ENCODE peak calls at places on chromosomes 3 and 15, in eight cellular contexts. J, I, U, V, D, X, L and H are unnamed samples. For H3K36me3 and H3K9me3, the result is how much of the 10 kb centered on the place peaks cover.

GRCh38 chr3:69541823-69542264 is 156.0 kb upstream of the FRMD4B start:
- DNase-seq in J (peak), I (no peak), U (no peak), V (no peak), D (no peak), X (peak), L (no peak), H (no peak)

GRCh38 chr3:38588276-38588971 is 61.1 kb downstream of the SCN5A start:
- DNase-seq in J (peak), I (no peak), U (no peak), V (no peak), D (no peak), X (no peak), L (no peak), H (peak)

GRCh38 chr3:141103067-141103466 is 51.9 kb downstream of the SPSB4 start:
- DNase-seq in J (no peak), I (no peak), U (no peak), V (peak), D (no peak), X (no peak), L (no peak), H (no peak)

GRCh38 chr3:36193448-36193847 is 186.9 kb upstream of the STAC start:
- DNase-seq in J (no peak), I (no peak), U (no peak), V (no peak), D (no peak), X (no peak), L (no peak), H (no peak)

GRCh38 chr3:150365132-150365604 is 42.9 kb upstream of the TSC22D2 start:
- DNase-seq in J (no peak), I (peak), U (no peak), V (no peak), D (no peak), X (peak), L (no peak), H (no peak)

GRCh38 chr3:190514163-190515153 is 573 bp downstream of the IL1RAP start:
- DNase-seq in J (peak), I (peak), U (peak), V (peak), D (peak), X (peak), L (no peak), H (peak)

GRCh38 chr3:57226156-57226555 is 1.4 kb upstream of the APPL1 start:
- DNase-seq in J (no peak), I (no peak), U (no peak), V (no peak), D (no peak), X (no peak), L (no peak), H (no peak)

GRCh38 chr3:193560870-193561269 is 6.2 kb upstream of the ATP13A4 start:
- DNase-seq in J (peak), I (no peak), U (no peak), V (no peak), D (no peak), X (no peak), L (no peak), H (no peak)

GRCh38 chr3:42369304-42369703 is 41.1 kb downstream of the LYZL4 start:
- DNase-seq in J (peak), I (no peak), U (no peak), V (no peak), D (peak), X (no peak), L (no peak), H (no peak)

GRCh38 chr15:32956006-32956405 is 238.2 kb downstream of the GREM1 start:
- DNase-seq in J (no peak), I (peak), U (no peak), V (no peak), D (peak), X (peak), L (peak), H (peak)

GRCh38 chr3:65785065-65785645 is 253.6 kb downstream of the MAGI1 start:
- DNase-seq in J (no peak), I (peak), U (peak), V (no peak), D (peak), X (peak), L (peak), H (no peak)

GRCh38 chr3:105427332-105427731 is 60.6 kb downstream of the ALCAM start:
- DNase-seq in J (no peak), I (no peak), U (no peak), V (no peak), D (no peak), X (no peak), L (no peak), H (no peak)

GRCh38 chr3:67389176-67389575 is 265.2 kb downstream of the SUCLG2 start:
- DNase-seq in J (no peak), I (no peak), U (peak), V (no peak), D (no peak), X (no peak), L (no peak), H (no peak)

GRCh38 chr3:184299488-184300376 is 691 bp downstream of the PSMD2 start:
- DNase-seq in J (no peak), I (peak), U (no peak), V (no peak), D (no peak), X (no peak), L (no peak), H (no peak)

GRCh38 chr3:123802007-123802630 is 82.0 kb downstream of the MYLK start:
- DNase-seq in J (no peak), I (no peak), U (no peak), V (no peak), D (no peak), X (no peak), L (no peak), H (no peak)
- H3K36me3 ChIP-seq in J (under half), I (under half), U (under half), V (under half), D (under half), X (under half), L (under half), H (under half)

GRCh38 chr15:70241561-70242320 is 144.0 kb upstream of the TLE3 start:
- DNase-seq in J (no peak), I (no peak), U (no peak), V (no peak), D (no peak), X (no peak), L (no peak), H (no peak)

GRCh38 chr15:70238917-70239316 is 141.2 kb upstream of the TLE3 start:
- DNase-seq in J (no peak), I (no peak), U (no peak), V (no peak), D (no peak), X (no peak), L (no peak), H (no peak)

GRCh38 chr15:70241031-70241430 is 143.3 kb upstream of the TLE3 start:
- DNase-seq in J (no peak), I (no peak), U (no peak), V (no peak), D (no peak), X (no peak), L (no peak), H (no peak)

GRCh38 chr15:70237626-70238025 is 139.9 kb upstream of the TLE3 start:
- DNase-seq in J (no peak), I (no peak), U (no peak), V (no peak), D (no peak), X (no peak), L (no peak), H (no peak)

DNA sequence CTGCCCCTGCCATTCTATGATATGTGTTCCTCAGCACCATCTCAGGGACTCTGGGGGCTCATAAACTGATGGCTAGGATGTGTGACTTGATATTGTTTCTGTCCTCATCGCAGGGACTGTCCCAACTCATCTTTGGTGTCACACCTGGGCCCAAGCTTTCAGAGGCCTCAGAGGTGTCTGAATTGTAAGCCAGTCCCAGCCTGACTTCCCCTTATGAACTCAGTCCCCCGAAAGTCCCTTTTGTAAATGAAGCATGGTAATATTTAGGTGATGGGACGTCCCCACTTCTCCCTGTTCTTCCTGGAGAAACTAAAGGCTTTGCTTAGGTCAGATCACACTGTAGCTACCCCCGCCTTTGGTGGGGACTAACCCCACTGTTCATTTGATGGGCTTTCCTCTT is 142.4 kb upstream of the TLE3 start:
- DNase-seq in J (no peak), I (no peak), U (peak), V (no peak), D (no peak), X (no peak), L (no peak), H (no peak)
- H3K9me3 ChIP-seq in J (under half), I (under half), U (under half), V (under half), D (under half), X (under half), L (under half), H (under half)

GRCh38 chr15:37516628-37517027 is 416.3 kb upstream of the MEIS2 start:
- DNase-seq in J (no peak), I (no peak), U (no peak), V (no peak), D (no peak), X (no peak), L (no peak), H (no peak)
- H3K36me3 ChIP-seq in J (under half), I (under half), U (under half), V (under half), D (under half), X (under half), L (under half), H (under half)

GRCh38 chr3:44642337-44642736 is 6.2 kb upstream of the ZNF35 start:
- DNase-seq in J (no peak), I (no peak), U (no peak), V (no peak), D (no peak), X (no peak), L (no peak), H (no peak)

GRCh38 chr3:44647771-44648170 is 761 bp upstream of the ZNF35 start:
- DNase-seq in J (no peak), I (no peak), U (no peak), V (no peak), D (no peak), X (no peak), L (no peak), H (no peak)

GRCh38 chr3:44648564-44649229 is at the start of gene ZNF35:
- DNase-seq in J (peak), I (peak), U (peak), V (peak), D (peak), X (peak), L (no peak), H (peak)

GRCh38 chr3:44643024-44643423 is 5.5 kb upstream of the ZNF35 start:
- DNase-seq in J (no peak), I (no peak), U (no peak), V (no peak), D (no peak), X (no peak), L (no peak), H (no peak)
- H3K9me3 ChIP-seq in J (half or more), I (half or more), U (under half), V (under half), D (half or more), X (under half), L (under half), H (under half)

GRCh38 chr3:138625707-138626365 is 17.3 kb downstream of the FAIM start:
- DNase-seq in J (no peak), I (no peak), U (peak), V (no peak), D (no peak), X (no peak), L (no peak), H (no peak)

GRCh38 chr3:138620431-138620830 is 11.9 kb downstream of the FAIM start:
- DNase-seq in J (no peak), I (no peak), U (no peak), V (no peak), D (no peak), X (no peak), L (no peak), H (peak)

GRCh38 chr3:138629526-138629925 is 21.0 kb downstream of the FAIM start:
- DNase-seq in J (no peak), I (no peak), U (no peak), V (no peak), D (no peak), X (no peak), L (no peak), H (no peak)

DNA sequence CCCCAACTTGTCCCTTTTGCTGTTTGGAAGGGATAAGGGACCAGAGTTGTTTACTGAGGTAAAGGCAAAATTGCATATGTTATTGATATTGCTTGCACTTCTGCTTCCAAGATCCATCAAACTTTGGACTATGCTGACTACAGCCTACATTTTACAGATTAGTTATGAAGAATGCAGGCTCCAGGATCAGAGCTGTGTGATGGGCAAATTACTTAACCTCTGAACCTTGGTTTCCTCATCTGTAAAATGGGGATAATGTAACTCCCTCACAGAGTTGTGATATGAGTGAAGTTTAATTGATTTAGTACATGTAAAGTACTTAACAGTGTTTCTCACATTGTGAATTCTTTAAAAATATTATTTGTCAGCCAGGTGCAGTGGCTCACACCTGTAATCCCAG is 15.9 kb downstream of the FAIM start:
- DNase-seq in J (no peak), I (no peak), U (no peak), V (no peak), D (no peak), X (no peak), L (no peak), H (no peak)
- H3K36me3 ChIP-seq in J (under half), I (under half), U (under half), V (under half), D (under half), X (under half), L (under half), H (under half)

DNA sequence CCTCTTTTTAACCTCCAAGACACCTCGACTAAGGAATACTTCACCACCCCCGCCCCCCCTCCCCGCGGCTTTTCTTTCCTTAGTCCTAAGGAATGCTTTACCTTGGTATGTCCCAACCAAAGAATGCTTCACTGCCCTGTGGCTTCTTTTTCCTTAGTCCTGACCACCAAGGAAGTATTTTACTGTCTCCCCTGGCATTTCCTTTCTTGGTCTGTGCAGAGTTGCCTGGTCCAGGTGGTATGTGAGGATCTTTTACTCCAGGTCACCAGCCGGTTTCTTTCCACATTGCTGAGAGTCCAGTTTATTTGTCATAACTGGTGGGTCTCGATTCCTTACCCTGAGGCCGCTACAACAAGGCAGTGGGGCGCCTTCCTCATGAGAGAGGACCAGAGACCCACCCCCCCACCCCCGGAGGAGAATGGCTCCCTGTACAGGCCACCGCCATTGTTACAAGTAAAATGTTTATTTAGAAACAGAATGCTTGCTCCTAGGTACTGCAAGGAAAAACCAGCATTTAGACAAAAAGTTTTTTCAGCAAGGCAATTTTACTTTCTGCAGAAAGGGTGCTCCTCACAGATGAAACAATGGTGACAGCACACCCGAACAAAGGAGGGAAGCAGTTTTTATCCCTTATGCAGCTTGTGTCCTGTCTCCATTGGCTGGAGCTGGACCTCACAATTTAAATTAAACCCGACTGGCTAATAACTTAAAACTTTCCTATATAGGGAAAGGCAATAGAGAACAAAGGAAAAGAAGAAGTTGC is 23.1 kb upstream of the MTHFS start:
- DNase-seq in J (no peak), I (no peak), U (no peak), V (no peak), D (no peak), X (no peak), L (no peak), H (no peak)
- H3K9me3 ChIP-seq in J (half or more), I (half or more), U (under half), V (under half), D (half or more), X (under half), L (under half), H (under half)

GRCh38 chr3:132539681-132540080 is 57.4 kb upstream of the ACKR4 start:
- DNase-seq in J (no peak), I (no peak), U (no peak), V (no peak), D (no peak), X (no peak), L (no peak), H (no peak)

GRCh38 chr3:132536442-132537153 is 60.5 kb upstream of the ACKR4 start:
- DNase-seq in J (no peak), I (peak), U (peak), V (no peak), D (no peak), X (no peak), L (no peak), H (no peak)

GRCh38 chr3:132538072-132538471 is 59.0 kb upstream of the ACKR4 start:
- DNase-seq in J (no peak), I (no peak), U (no peak), V (no peak), D (no peak), X (no peak), L (no peak), H (no peak)

GRCh38 chr3:132535575-132536441 is 61.3 kb upstream of the ACKR4 start:
- DNase-seq in J (peak), I (peak), U (peak), V (peak), D (peak), X (peak), L (peak), H (peak)

DNA sequence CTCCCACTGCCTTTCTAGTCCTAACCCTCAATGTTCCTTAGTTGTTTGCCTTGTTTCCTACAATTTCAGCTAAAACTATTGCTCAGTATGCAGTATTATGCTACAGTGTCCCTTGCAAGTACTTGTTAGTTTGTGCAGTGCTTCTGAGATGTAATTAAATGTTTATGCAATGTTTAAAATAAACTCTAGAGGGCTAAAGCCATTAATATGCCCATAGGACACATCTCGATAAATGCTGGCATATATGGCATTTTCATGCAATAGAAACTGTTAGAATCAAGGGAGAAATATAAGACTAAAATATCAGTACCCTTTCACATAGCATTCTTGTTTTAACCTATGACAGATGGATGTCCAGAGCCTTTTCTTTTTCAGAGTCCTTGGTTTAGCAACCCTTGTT is 59.8 kb upstream of the ACKR4 start:
- DNase-seq in J (no peak), I (peak), U (no peak), V (no peak), D (no peak), X (no peak), L (no peak), H (no peak)
- H3K36me3 ChIP-seq in J (half or more), I (under half), U (under half), V (under half), D (under half), X (under half), L (half or more), H (half or more)

DNA sequence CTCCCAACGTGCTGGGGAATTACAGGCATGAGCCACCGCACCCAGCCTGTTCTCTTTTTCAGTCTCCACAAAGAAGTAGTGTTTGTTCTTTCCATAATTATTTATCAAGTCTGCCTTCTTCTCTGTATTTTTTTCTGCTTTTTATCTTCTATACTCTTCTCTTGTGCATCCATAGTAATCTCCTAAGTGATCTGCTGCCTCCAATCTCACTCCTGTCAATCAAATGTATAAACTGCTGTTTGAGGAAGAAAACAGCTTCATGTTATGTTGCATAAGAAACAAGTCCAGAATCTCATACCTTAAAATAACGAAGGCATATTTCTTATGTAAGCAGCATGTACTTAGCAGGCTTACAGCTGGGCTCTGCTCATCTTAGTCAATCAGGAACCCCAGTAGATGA is 801.6 kb upstream of the NR2F2 start:
- DNase-seq in J (no peak), I (no peak), U (no peak), V (no peak), D (no peak), X (no peak), L (no peak), H (no peak)
- H3K9me3 ChIP-seq in J (under half), I (under half), U (under half), V (under half), D (under half), X (under half), L (under half), H (under half)

GRCh38 chr15:66323312-66323928 is 30.1 kb downstream of the DIS3L start:
- DNase-seq in J (no peak), I (no peak), U (no peak), V (no peak), D (no peak), X (no peak), L (no peak), H (no peak)

GRCh38 chr15:66328721-66329220 is 27.7 kb downstream of the TIPIN start:
- DNase-seq in J (no peak), I (no peak), U (no peak), V (no peak), D (no peak), X (no peak), L (no peak), H (no peak)

GRCh38 chr15:66327736-66328135 is 28.7 kb downstream of the TIPIN start:
- DNase-seq in J (no peak), I (no peak), U (no peak), V (no peak), D (no peak), X (no peak), L (no peak), H (no peak)

DNA sequence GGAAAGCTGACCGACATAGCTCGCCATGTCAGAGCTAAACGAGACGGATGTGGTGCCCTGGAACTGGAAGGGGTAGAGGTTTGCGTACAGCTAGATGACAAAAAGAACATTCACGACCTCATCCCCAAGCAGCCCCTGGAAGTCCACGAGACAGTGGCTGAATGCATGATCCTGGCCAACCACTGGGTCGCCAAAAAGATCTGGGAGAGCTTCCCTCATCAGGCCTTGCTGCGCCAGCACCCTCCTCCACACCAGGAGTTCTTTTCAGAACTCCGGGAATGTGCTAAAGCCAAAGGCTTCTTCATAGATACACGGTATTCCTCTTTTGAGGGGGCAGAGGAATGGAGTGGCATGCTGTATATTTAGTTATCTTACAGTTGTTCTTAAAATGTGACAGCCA is 30.4 kb downstream of the TIPIN start:
- DNase-seq in J (no peak), I (no peak), U (no peak), V (no peak), D (no peak), X (no peak), L (no peak), H (no peak)
- H3K36me3 ChIP-seq in J (half or more), I (under half), U (under half), V (under half), D (under half), X (half or more), L (under half), H (half or more)